ENCODE peak calls at places on chromosomes 12 and 14, in four cellular contexts. H is K562, A is GM12878, R is HL-60. B is an unnamed sample.

GRCh38 chr12:107418976-107419375 is 266.6 kb upstream of the PWP1 start:
- DNase-seq in R (no peak), A (no peak), H (no peak), B (no peak)

GRCh38 chr12:10241781-10242180 is 29.1 kb downstream of the GABARAPL1 start:
- DNase-seq in H (no peak), R (no peak), A (no peak), B (no peak)

GRCh38 chr12:111775205-111776193 is 8.8 kb downstream of the ALDH2 start:
- DNase-seq in R (peak; percentile 86), H (peak; percentile 67), A (peak; percentile 70), B (peak; percentile 69)

GRCh38 chr14:30355431-30355913 is 203.5 kb upstream of the G2E3 start:
- DNase-seq in R (no peak), A (peak; percentile 71), H (no peak), B (no peak)

GRCh38 chr12:67410246-67410645 is 141.1 kb downstream of the CAND1 start:
- DNase-seq in R (no peak), A (no peak), H (no peak), B (no peak)

GRCh38 chr12:19688489-19688888 is 249.2 kb downstream of the AEBP2 start:
- DNase-seq in A (no peak), H (no peak), R (no peak), B (no peak)

GRCh38 chr12:68614105-68614679 is 3.5 kb downstream of the RAP1B start:
- DNase-seq in A (no peak), R (no peak), H (no peak), B (no peak)

GRCh38 chr14:76780875-76781647 is 19.8 kb downstream of the VASH1 start:
- DNase-seq in A (no peak), H (no peak), R (no peak), B (no peak)

GRCh38 chr14:102819176-102819628 is 42.0 kb downstream of the TRAF3 start:
- DNase-seq in H (no peak), R (no peak), A (peak; percentile 89), B (no peak)

GRCh38 chr12:22529281-22530060 is 14.9 kb downstream of the C2CD5 start:
- DNase-seq in H (peak; percentile 24), A (no peak), R (peak; percentile 43), B (no peak)

GRCh38 chr12:6551496-6552139 is 4.2 kb downstream of the IFFO1 start:
- DNase-seq in A (no peak), H (no peak), R (no peak), B (no peak)

GRCh38 chr14:96979611-96980074 is 182.5 kb downstream of the VRK1 start:
- DNase-seq in H (no peak), R (no peak), A (no peak), B (no peak)

GRCh38 chr14:59964251-59965007 is 44.5 kb downstream of the LRRC9 start:
- DNase-seq in R (no peak), A (no peak), H (no peak), B (no peak)

GRCh38 chr14:57008534-57008933 is 198.3 kb upstream of the OTX2 start:
- DNase-seq in R (no peak), H (no peak), A (no peak), B (no peak)

GRCh38 chr12:107449891-107450290 is 235.7 kb upstream of the PWP1 start:
- DNase-seq in H (no peak), R (no peak), A (no peak), B (no peak)

GRCh38 chr14:100221419-100222218 is 17.3 kb upstream of the YY1 start:
- DNase-seq in H (peak; percentile 13), R (peak; percentile 76), A (no peak), B (no peak)

GRCh38 chr12:93453633-93454032 is 11.9 kb upstream of the UBE2N start:
- DNase-seq in H (no peak), R (no peak), A (no peak), B (no peak)

GRCh38 chr12:29088611-29089219 is 60.4 kb upstream of the FAR2 start:
- DNase-seq in H (no peak), A (no peak), R (no peak), B (no peak)

GRCh38 chr12:97503073-97503472 is 40.5 kb downstream of the RMST start:
- DNase-seq in H (no peak), A (no peak), R (no peak), B (no peak)

GRCh38 chr12:29921307-29921706 is 137.6 kb upstream of the TMTC1 start:
- DNase-seq in R (no peak), A (no peak), H (no peak), B (no peak)

GRCh38 chr14:74921987-74922751 is 891 bp downstream of the RPS6KL1 start:
- DNase-seq in H (no peak), A (no peak), R (no peak), B (no peak)

GRCh38 chr14:61472025-61472672 is 150.8 kb downstream of the PRKCH start:
- DNase-seq in R (peak; percentile 43), A (no peak), H (no peak), B (no peak)

GRCh38 chr14:31326111-31326510 is 94.2 kb downstream of the HEATR5A start:
- DNase-seq in H (no peak), A (no peak), R (no peak), B (no peak)

GRCh38 chr14:100638211-100638855 is 51.1 kb upstream of the BEGAIN start:
- DNase-seq in A (no peak), H (no peak), R (no peak), B (no peak)

GRCh38 chr12:92745874-92746553 is 43.2 kb downstream of the PLEKHG7 start:
- DNase-seq in H (no peak), R (no peak), A (no peak), B (no peak)

GRCh38 chr12:89346741-89347324 is 5.5 kb downstream of the DUSP6 start:
- DNase-seq in H (no peak), R (no peak), A (no peak), B (no peak)

GRCh38 chr12:40768125-40768864 is 76.1 kb downstream of the CNTN1 start:
- DNase-seq in H (no peak), R (no peak), A (no peak), B (no peak)

GRCh38 chr14:76773188-76773885 is 12.1 kb downstream of the VASH1 start:
- DNase-seq in A (no peak), H (peak; percentile 68), R (peak; percentile 49), B (no peak)

GRCh38 chr14:95318870-95319311 is 817 bp downstream of the CLMN start:
- DNase-seq in R (no peak), A (no peak), H (no peak), B (no peak)

GRCh38 chr12:2248901-2249381 is 196.2 kb downstream of the CACNA1C start:
- DNase-seq in R (no peak), H (no peak), A (peak; percentile 93), B (peak; percentile 54)

GRCh38 chr12:2250797-2251196 is 198.0 kb downstream of the CACNA1C start:
- DNase-seq in H (no peak), A (no peak), R (no peak), B (no peak)

GRCh38 chr12:2248087-2248900 is 195.5 kb downstream of the CACNA1C start:
- DNase-seq in H (no peak), R (no peak), A (no peak), B (no peak)

GRCh38 chr12:2255301-2255700 is 202.5 kb downstream of the CACNA1C start:
- DNase-seq in A (no peak), H (no peak), R (no peak), B (no peak)

GRCh38 chr12:2251485-2252179 is 198.8 kb downstream of the CACNA1C start:
- DNase-seq in H (no peak), R (no peak), A (no peak), B (no peak)
- TF ChIP-seq SPI1 in H (no peak), R (no peak), A (no peak), B (no peak)

GRCh38 chr12:2047752-2048151 is 5.0 kb upstream of the CACNA1C start:
- DNase-seq in A (no peak), R (no peak), H (no peak), B (no peak)
- TF ChIP-seq SPI1 in A (no peak), R (no peak), H (no peak), B (no peak)

DNA sequence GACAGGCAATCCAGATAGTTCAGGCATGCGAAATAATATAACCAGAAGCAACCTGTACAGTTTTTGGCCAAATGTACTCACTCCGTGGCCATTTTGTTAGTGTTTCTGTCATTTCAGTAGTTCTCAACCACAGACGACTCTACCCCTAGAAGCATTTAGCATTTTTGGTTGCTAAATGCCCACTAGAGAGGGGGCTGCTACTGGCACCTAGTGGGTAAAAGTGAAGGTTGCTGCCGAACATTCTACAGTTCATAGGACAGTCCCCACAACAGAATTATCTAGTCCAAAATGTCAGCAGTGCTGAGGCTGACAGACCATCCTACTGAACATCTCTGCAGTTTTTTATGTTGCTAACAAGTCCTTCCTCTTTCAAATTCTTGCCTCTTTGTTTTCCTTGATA is 107.4 kb downstream of the TSHR start:
- DNase-seq in H (peak; percentile 5), A (peak; percentile 1), R (no peak), B (no peak)
- TF ChIP-seq SPI1 in H (no peak), A (no peak), R (no peak), B (no peak)

GRCh38 chr12:52924764-52925716 is 20.2 kb upstream of the KRT8 start:
- DNase-seq in A (no peak), R (no peak), H (peak; percentile 83), B (no peak)
- TF ChIP-seq SPI1 in A (no peak), R (no peak), H (no peak), B (no peak)

DNA sequence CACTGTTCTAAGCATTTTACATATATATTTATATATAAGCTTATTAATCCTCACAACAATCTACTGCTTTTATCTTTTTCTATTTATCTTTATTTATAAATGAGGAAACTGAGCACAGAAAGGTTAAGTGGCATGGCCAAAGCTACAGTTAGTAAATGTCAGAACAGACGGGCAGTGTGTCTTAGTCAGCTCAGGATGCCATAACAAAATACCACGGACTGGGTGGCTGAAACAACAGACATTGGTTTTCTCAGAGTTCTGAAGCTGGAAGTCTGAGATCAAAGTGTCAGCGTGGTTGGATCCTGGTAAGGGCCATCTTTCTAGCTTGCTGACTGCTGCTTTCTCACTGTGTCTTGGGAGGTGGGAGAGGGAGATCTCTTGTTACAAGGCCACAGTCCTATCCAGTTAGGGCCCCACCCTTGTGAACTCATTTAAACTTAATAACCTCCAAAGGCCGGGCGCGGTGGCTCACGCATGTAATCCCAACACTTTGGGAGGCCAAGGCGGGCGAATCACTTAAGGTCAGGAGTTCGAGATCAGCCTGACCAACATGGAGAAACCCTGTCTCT is 19.8 kb downstream of the RPGRIP1 start:
- DNase-seq in A (no peak), H (peak; percentile 11), R (no peak), B (no peak)
- TF ChIP-seq SPI1 in A (no peak), H (no peak), R (no peak), B (no peak)

GRCh38 chr12:130498589-130499385 is 161.1 kb downstream of the PIWIL1 start:
- DNase-seq in H (no peak), A (no peak), R (no peak), B (no peak)
- TF ChIP-seq SPI1 in H (no peak), A (no peak), R (no peak), B (no peak)

GRCh38 chr12:56723889-56724659 is 1.0 kb downstream of the NACA start:
- DNase-seq in R (no peak), H (no peak), A (no peak), B (no peak)
- TF ChIP-seq SPI1 in R (no peak), H (no peak), A (no peak), B (no peak)

GRCh38 chr12:69686731-69687130 is 12.4 kb downstream of the BEST3 start:
- DNase-seq in A (no peak), H (no peak), R (no peak), B (no peak)

GRCh38 chr12:69688021-69688420 is 11.1 kb downstream of the BEST3 start:
- DNase-seq in A (no peak), R (no peak), H (no peak), B (no peak)

GRCh38 chr12:69687390-69687789 is 11.7 kb downstream of the BEST3 start:
- DNase-seq in H (no peak), R (no peak), A (no peak), B (no peak)

GRCh38 chr12:69689638-69690037 is 9.5 kb downstream of the BEST3 start:
- DNase-seq in H (no peak), A (no peak), R (no peak), B (no peak)

GRCh38 chr12:69688496-69689427 is 10.3 kb downstream of the BEST3 start:
- DNase-seq in R (no peak), A (no peak), H (peak; percentile 24), B (no peak)
- TF ChIP-seq SPI1 in R (no peak), A (no peak), H (no peak), B (no peak)